ENCODE peak calls at places on chromosomes 11 and 22, in eight cellular contexts. N is H4; C is T-cell; P is NAMALWA; J is LHCN-M2; A is astrocyte of the hippocampus; Z is T1000; M is activated naive CD4-positive, alpha-beta T cell. Q is an unnamed sample.

GRCh38 chr22:45343143-45343542 is 33.4 kb downstream of the FAM118A start:
- DNase-seq in A (no peak), Z (no peak), N (no peak), C (no peak), P (no peak), J (no peak), M (no peak), Q (no peak)

GRCh38 chr11:134609361-134610115 is 197.5 kb upstream of the B3GAT1 start:
- DNase-seq in M (no peak), J (no peak), P (no peak), N (no peak), A (no peak), Z (no peak), C (no peak), Q (no peak)

GRCh38 chr11:55658031-55658573 is 3.9 kb upstream of the OR4C6 start:
- DNase-seq in A (no peak), N (peak), Z (no peak), J (no peak), M (no peak), P (peak), C (no peak), Q (no peak)

GRCh38 chr11:20362481-20362880 is 1.0 kb upstream of the HTATIP2 start:
- DNase-seq in M (no peak), N (no peak), A (no peak), C (no peak), P (no peak), Z (no peak), J (no peak), Q (no peak)

GRCh38 chr11:123338266-123338800 is 91.7 kb upstream of the GRAMD1B start:
- DNase-seq in C (no peak), P (no peak), A (no peak), J (no peak), N (no peak), M (no peak), Z (no peak), Q (no peak)

GRCh38 chr22:36028646-36029405 is at the start of gene RBFOX2:
- DNase-seq in P (peak), C (peak), N (peak), A (peak), Z (peak), M (peak), J (peak), Q (peak)

GRCh38 chr11:116692318-116693106 is 80.3 kb downstream of the BUD13 start:
- DNase-seq in J (no peak), A (no peak), M (no peak), N (no peak), P (no peak), Z (no peak), C (no peak), Q (no peak)

GRCh38 chr11:44016129-44016528 is 31.7 kb upstream of the ACCSL start:
- DNase-seq in N (peak), A (peak), J (peak), C (no peak), P (no peak), Z (peak), M (no peak), Q (peak)

GRCh38 chr22:31126128-31126868 is 3.5 kb downstream of the INPP5J start:
- DNase-seq in Z (no peak), P (no peak), C (no peak), N (no peak), M (no peak), A (no peak), J (no peak), Q (no peak)

GRCh38 chr11:128135451-128135850 is 451.9 kb downstream of the ETS1 start:
- DNase-seq in M (no peak), J (peak), A (peak), Z (no peak), N (no peak), P (no peak), C (no peak), Q (no peak)

GRCh38 chr11:93700830-93701229 is 39.3 kb downstream of the CEP295 start:
- DNase-seq in J (peak), C (no peak), P (no peak), A (peak), Z (no peak), M (no peak), N (no peak), Q (no peak)

GRCh38 chr11:46305295-46305694 is 27.8 kb downstream of the CREB3L1 start:
- DNase-seq in C (peak), A (no peak), N (no peak), Z (no peak), J (no peak), P (peak), M (no peak), Q (no peak)

GRCh38 chr11:74822187-74822586 is 73.5 kb downstream of the RNF169 start:
- DNase-seq in N (peak), P (no peak), C (no peak), J (peak), Z (no peak), M (no peak), A (peak), Q (no peak)

GRCh38 chr11:120288021-120288420 is 37.1 kb upstream of the TLCD5 start:
- DNase-seq in Z (no peak), J (no peak), P (no peak), M (no peak), N (no peak), A (no peak), C (no peak), Q (no peak)

GRCh38 chr11:64007160-64007628 is 21.0 kb downstream of the OTUB1 start:
- DNase-seq in A (peak), C (no peak), P (no peak), N (no peak), Z (peak), M (no peak), J (peak), Q (no peak)

GRCh38 chr11:125110996-125111340 is 458 bp downstream of the TMEM218 start:
- DNase-seq in N (no peak), Z (no peak), A (no peak), M (no peak), P (no peak), J (peak), C (no peak), Q (no peak)

GRCh38 chr11:19864141-19865120 is 151.8 kb downstream of the NAV2 start:
- DNase-seq in A (peak), Z (no peak), J (peak), N (no peak), P (no peak), M (no peak), C (no peak), Q (no peak)

GRCh38 chr11:70667767-70668166 is 269.4 kb downstream of the CTTN start:
- DNase-seq in N (no peak), C (no peak), A (no peak), M (no peak), Z (no peak), J (no peak), P (no peak), Q (no peak)